ENCODE peak calls at places on chromosomes 7 and 10, in nine cellular contexts. F is IMR-90, M is astrocyte, C is esophagus squamous epithelium, Z is ascending aorta, D is tibial artery, W is MM.1S, B is tibial nerve, E is PC-9. N is an unnamed sample.
A peak's percentile ranks its signal among the peaks of the same experiment; 100 is the strongest.

GRCh38 chr7:138126928-138127327 is 50.7 kb downstream of the AKR1D1 start:
- DNase-seq in B (no peak), M (no peak), E (no peak), F (no peak), Z (no peak), D (no peak), W (no peak), C (no peak), N (no peak)

GRCh38 chr10:77346031-77346430 is 291.6 kb downstream of the KCNMA1 start:
- DNase-seq in W (no peak), Z (no peak), E (no peak), D (no peak), B (no peak), F (no peak), M (no peak), C (no peak), N (no peak)

GRCh38 chr7:91630581-91631370 is 249.7 kb downstream of the MTERF1 start:
- DNase-seq in C (no peak), D (no peak), W (no peak), B (no peak), E (no peak), M (no peak), F (no peak), Z (no peak), N (no peak)

GRCh38 chr7:73436031-73436929 is 2.7 kb downstream of the FZD9 start:
- DNase-seq in Z (no peak), W (no peak), B (no peak), E (peak; percentile 45), F (no peak), C (no peak), M (no peak), D (no peak), N (no peak)

GRCh38 chr7:90892213-90892612 is 296.1 kb downstream of the CDK14 start:
- DNase-seq in D (no peak), B (no peak), E (no peak), C (no peak), M (no peak), Z (no peak), W (no peak), F (peak; percentile 14), N (no peak)

GRCh38 chr10:29063806-29064644 is 224.8 kb upstream of the LYZL1 start:
- DNase-seq in F (peak; percentile 52), Z (no peak), B (no peak), C (no peak), E (peak; percentile 37), D (no peak), M (peak; percentile 87), W (no peak), N (no peak)

GRCh38 chr10:112389147-112389822 is 15.4 kb downstream of the ACSL5 start:
- DNase-seq in C (no peak), B (no peak), E (no peak), Z (peak; percentile 29), F (peak; percentile 77), W (no peak), M (peak; percentile 26), D (no peak), N (peak; percentile 17)

GRCh38 chr7:9945131-9945530 is 1028.5 kb upstream of the PHF14 start:
- DNase-seq in E (no peak), M (peak; percentile 32), Z (no peak), F (no peak), D (no peak), C (no peak), B (no peak), W (no peak), N (no peak)

GRCh38 chr7:44062903-44063295 is 2.5 kb downstream of the PGAM2 start:
- DNase-seq in E (no peak), Z (no peak), F (no peak), B (no peak), C (no peak), W (no peak), D (peak; percentile 69), M (no peak), N (no peak)

GRCh38 chr7:150368098-150368883 is at the start of gene REPIN1:
- DNase-seq in C (peak; percentile 72), F (peak; percentile 79), M (peak; percentile 65), D (peak; percentile 96), B (peak; percentile 90), Z (peak; percentile 75), W (peak; percentile 97), E (peak; percentile 93), N (peak; percentile 69)

GRCh38 chr10:112498806-112499205 is 51.8 kb downstream of the VTI1A start:
- DNase-seq in M (no peak), D (no peak), E (no peak), B (no peak), Z (no peak), W (no peak), C (no peak), F (no peak), N (no peak)

GRCh38 chr7:42065942-42066341 is 171.1 kb downstream of the GLI3 start:
- DNase-seq in E (no peak), F (peak; percentile 34), D (no peak), B (no peak), M (peak; percentile 87), C (no peak), W (no peak), Z (no peak), N (no peak)

GRCh38 chr10:124476043-124476725 is 14.6 kb downstream of the LHPP start:
- DNase-seq in F (no peak), W (no peak), D (no peak), Z (no peak), B (no peak), E (no peak), M (no peak), C (no peak), N (no peak)

GRCh38 chr7:27861747-27862146 is 121.8 kb downstream of the TAX1BP1 start:
- DNase-seq in B (no peak), W (no peak), E (no peak), C (no peak), D (no peak), M (no peak), F (no peak), Z (no peak), N (no peak)

GRCh38 chr7:151404216-151405011 is 5.4 kb downstream of the WDR86 start:
- DNase-seq in F (no peak), W (no peak), M (peak; percentile 11), B (peak; percentile 66), C (no peak), D (no peak), E (peak; percentile 81), Z (no peak), N (no peak)

GRCh38 chr10:110681023-110681681 is 37.0 kb downstream of the RBM20 start:
- DNase-seq in M (no peak), Z (no peak), B (no peak), C (no peak), F (peak; percentile 31), W (no peak), D (no peak), E (no peak), N (no peak)

GRCh38 chr7:111356941-111357340 is 205.4 kb downstream of the IMMP2L start:
- DNase-seq in D (no peak), W (no peak), M (peak; percentile 29), Z (no peak), E (no peak), B (no peak), F (peak; percentile 5), C (no peak), N (no peak)

GRCh38 chr10:77970869-77971803 is 44.6 kb upstream of the DLG5 start:
- DNase-seq in F (peak; percentile 98), Z (peak; percentile 61), C (no peak), D (peak; percentile 92), W (peak; percentile 33), M (peak; percentile 94), B (peak; percentile 31), E (peak; percentile 38), N (no peak)

GRCh38 chr10:131946880-131947279 is 34.8 kb downstream of the BNIP3 start:
- DNase-seq in W (no peak), Z (no peak), B (no peak), C (no peak), F (no peak), E (no peak), D (peak; percentile 40), M (peak; percentile 20), N (no peak)

DNA sequence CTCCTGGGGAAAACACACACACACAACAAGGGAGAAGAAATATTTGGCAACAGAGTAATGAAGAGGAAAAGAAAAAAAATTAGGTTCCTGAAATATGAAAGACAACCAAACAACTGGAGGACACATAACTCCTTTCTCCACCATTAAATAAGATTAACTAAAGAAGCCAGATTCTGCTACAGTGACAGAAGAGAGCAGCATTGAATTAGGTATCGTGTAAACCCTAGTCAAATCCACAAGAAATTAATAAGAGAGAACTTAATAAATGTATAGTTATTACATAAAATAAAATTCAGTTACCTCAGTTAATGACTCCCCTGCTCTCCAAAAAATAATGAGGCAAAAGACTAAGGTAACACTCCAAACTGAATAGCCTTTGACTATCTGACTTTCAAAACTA is 306.7 kb downstream of the CRPPA start:
- DNase-seq in D (no peak), E (no peak), B (no peak), C (no peak), F (peak; percentile 59), M (peak; percentile 10), Z (no peak), W (peak; percentile 21), N (no peak)
- H3K9me3 ChIP-seq in D (peaks cover 20% of the 10 kb centered on the region), E (peaks cover 41% of the 10 kb centered on the region), B (no peaks in the 10 kb centered on the region), C (no peaks in the 10 kb centered on the region), F (no peaks in the 10 kb centered on the region), M (peaks cover 5% of the 10 kb centered on the region), Z (peaks cover 14% of the 10 kb centered on the region), W (no peaks in the 10 kb centered on the region), N (no peaks in the 10 kb centered on the region)

GRCh38 chr7:158315326-158315725 is 272.3 kb downstream of the PTPRN2 start:
- DNase-seq in D (no peak), B (no peak), W (no peak), Z (no peak), M (no peak), E (no peak), C (no peak), F (no peak), N (no peak)
- H3K9me3 ChIP-seq in D (no peaks in the 10 kb centered on the region), B (no peaks in the 10 kb centered on the region), W (no peaks in the 10 kb centered on the region), Z (no peaks in the 10 kb centered on the region), M (peaks cover 21% of the 10 kb centered on the region), E (peaks cover 4% of the 10 kb centered on the region), C (no peaks in the 10 kb centered on the region), F (peaks cover 68% of the 10 kb centered on the region), N (peaks cover 2% of the 10 kb centered on the region)

DNA sequence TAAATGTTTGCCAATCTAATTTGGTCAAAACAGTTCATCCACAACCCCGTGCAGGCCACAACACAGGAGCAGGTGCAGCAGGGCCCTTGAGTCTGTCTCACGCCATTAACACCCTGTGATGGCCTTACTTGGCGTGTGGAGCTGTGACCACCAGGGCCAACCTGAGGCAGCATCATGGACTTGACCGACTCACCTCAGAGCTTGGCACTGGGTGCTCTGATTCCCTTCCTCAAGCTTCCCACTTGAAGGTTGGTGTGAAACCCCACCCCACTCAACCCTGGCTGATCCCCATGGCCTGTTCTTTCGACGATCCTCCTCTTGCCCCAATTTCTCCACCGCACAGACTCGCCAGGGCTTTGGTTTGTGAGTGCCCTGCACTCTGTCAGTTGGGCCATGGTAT is 623.1 kb downstream of the PTPRN2 start:
- DNase-seq in W (no peak), E (no peak), D (no peak), F (no peak), C (no peak), B (no peak), Z (no peak), M (no peak), N (no peak)
- H3K9me3 ChIP-seq in W (no peaks in the 10 kb centered on the region), E (no peaks in the 10 kb centered on the region), D (no peaks in the 10 kb centered on the region), F (peaks cover 36% of the 10 kb centered on the region), C (no peaks in the 10 kb centered on the region), B (no peaks in the 10 kb centered on the region), Z (no peaks in the 10 kb centered on the region), M (peaks cover 11% of the 10 kb centered on the region), N (no peaks in the 10 kb centered on the region)

GRCh38 chr7:52781250-52781649 is 254.2 kb upstream of the POM121L12 start:
- DNase-seq in Z (no peak), D (no peak), F (no peak), W (no peak), C (no peak), E (no peak), M (no peak), B (no peak), N (no peak)
- H3K9me3 ChIP-seq in Z (peaks cover 4% of the 10 kb centered on the region), D (no peaks in the 10 kb centered on the region), F (peaks cover 9% of the 10 kb centered on the region), W (no peaks in the 10 kb centered on the region), C (peaks cover 6% of the 10 kb centered on the region), E (no peaks in the 10 kb centered on the region), M (no peaks in the 10 kb centered on the region), B (no peaks in the 10 kb centered on the region), N (no peaks in the 10 kb centered on the region)

N was measured in T-helper 17 cell.